ENCODE peak calls at places on chromosomes 16 and 17, in four cellular contexts. G is HepG2, L is SK-N-SH, J is GM12878. Y is an unnamed sample.

GRCh38 chr17:44362479-44362963 is 1.1 kb downstream of the FAM171A2 start:
- DNase-seq in J (no peak), L (peak; percentile 67), G (no peak), Y (no peak)

GRCh38 chr17:12312692-12313091 is 292.0 kb downstream of the MAP2K4 start:
- DNase-seq in J (no peak), G (no peak), L (no peak), Y (no peak)

GRCh38 chr17:37177234-37177633 is 198.6 kb upstream of the C17orf78 start:
- DNase-seq in J (no peak), L (no peak), G (no peak), Y (no peak)

GRCh38 chr17:69130627-69131293 is 10.9 kb downstream of the ABCA6 start:
- DNase-seq in J (no peak), L (no peak), G (no peak), Y (no peak)

GRCh38 chr17:13352747-13353415 is 248.8 kb downstream of the HS3ST3A1 start:
- DNase-seq in J (no peak), L (no peak), G (no peak), Y (no peak)

GRCh38 chr17:82696259-82696658 is 2.2 kb downstream of the RAB40B start:
- DNase-seq in J (no peak), L (no peak), G (no peak), Y (no peak)

GRCh38 chr16:89064606-89065444 is 28.8 kb upstream of the ACSF3 start:
- DNase-seq in J (no peak), G (no peak), L (no peak), Y (no peak)

GRCh38 chr16:51402785-51403184 is 251.7 kb upstream of the SALL1 start:
- DNase-seq in J (no peak), L (no peak), G (peak; percentile 75), Y (no peak)

GRCh38 chr17:47810200-47810821 is 11.3 kb downstream of the OSBPL7 start:
- DNase-seq in J (no peak), G (peak; percentile 74), L (no peak), Y (peak; percentile 88)

GRCh38 chr16:72467157-72467759 is 295.3 kb upstream of the PMFBP1 start:
- DNase-seq in J (no peak), L (peak; percentile 37), G (peak; percentile 69), Y (peak; percentile 57)

GRCh38 chr17:20092292-20092867 is 83.2 kb downstream of the SPECC1 start:
- DNase-seq in L (no peak), J (no peak), G (no peak), Y (no peak)

GRCh38 chr17:78358538-78359215 is 1.2 kb downstream of the SOCS3 start:
- DNase-seq in G (no peak), J (no peak), L (peak; percentile 82), Y (no peak)

GRCh38 chr17:15194859-15195277 is 70.3 kb downstream of the PMP22 start:
- DNase-seq in G (no peak), J (no peak), L (no peak), Y (no peak)

GRCh38 chr17:6239237-6239798 is 169.1 kb downstream of the WSCD1 start:
- DNase-seq in G (no peak), J (no peak), L (no peak), Y (no peak)

GRCh38 chr17:50169121-50169764 is 3.4 kb downstream of the SGCA start:
- DNase-seq in G (peak; percentile 69), L (peak; percentile 90), J (peak; percentile 44), Y (peak; percentile 85)

GRCh38 chr16:10519929-10520868 is 60.2 kb downstream of the EMP2 start:
- DNase-seq in L (no peak), J (no peak), G (peak; percentile 98), Y (peak; percentile 70)
- TF ChIP-seq PBX3 in L (no peak), J (no peak), G (no peak), Y (no peak)

DNA sequence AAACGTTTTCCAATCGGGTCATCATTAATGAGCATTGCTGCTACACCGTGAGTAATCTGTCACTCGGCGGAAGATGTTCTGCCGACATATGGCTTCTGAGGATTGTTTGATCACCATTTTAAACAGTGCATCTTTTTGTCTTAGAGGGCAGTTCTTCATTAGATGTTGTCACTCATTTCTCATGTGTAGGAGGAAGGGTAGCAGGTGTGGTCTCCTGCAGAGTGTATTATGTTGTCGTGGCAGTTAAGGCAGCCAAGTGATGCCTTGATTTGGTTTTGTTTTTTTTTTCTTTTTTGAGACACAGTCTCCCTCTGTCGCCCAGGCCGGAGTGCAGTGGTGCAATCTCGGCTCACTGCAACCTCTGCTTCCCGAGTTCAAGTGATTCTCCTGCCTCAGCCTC is 50.5 kb downstream of the SEC14L1 start:
- DNase-seq in J (no peak), L (no peak), G (no peak), Y (no peak)
- TF ChIP-seq PBX3 in J (no peak), L (no peak), G (no peak), Y (no peak)

GRCh38 chr16:23464196-23464595 is 11.2 kb upstream of the COG7 start:
- DNase-seq in L (no peak), G (no peak), J (no peak), Y (no peak)

GRCh38 chr16:23465179-23465578 is 12.2 kb upstream of the COG7 start:
- DNase-seq in L (no peak), G (no peak), J (no peak), Y (no peak)

GRCh38 chr16:23466162-23466885 is 13.3 kb upstream of the COG7 start:
- DNase-seq in L (no peak), G (no peak), J (no peak), Y (peak; percentile 73)

DNA sequence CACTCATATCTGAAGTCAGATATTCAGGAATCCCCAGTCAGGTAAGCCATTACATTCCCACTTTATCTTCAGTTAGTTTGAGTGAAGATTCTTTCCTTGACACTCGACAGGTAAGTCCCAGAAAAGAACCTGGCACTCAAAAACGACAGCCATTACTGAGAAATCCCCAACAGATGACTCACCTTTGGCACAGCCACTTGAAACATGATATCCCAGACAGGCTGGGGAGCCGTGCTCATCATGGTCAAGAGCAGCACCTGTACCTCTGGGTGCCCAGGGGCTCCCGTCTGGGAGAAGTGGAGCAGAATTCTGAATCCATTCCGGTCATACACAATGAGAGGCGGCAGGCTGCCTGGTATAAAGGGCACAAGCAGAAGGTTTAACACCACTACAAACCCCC is 16.8 kb upstream of the COG7 start:
- DNase-seq in L (no peak), J (no peak), G (no peak), Y (peak; percentile 58)
- TF ChIP-seq PBX3 in L (no peak), J (no peak), G (no peak), Y (no peak)

GRCh38 chr17:21167303-21167702 is 40.5 kb downstream of the DHRS7B start:
- DNase-seq in J (no peak), L (no peak), G (no peak), Y (no peak)
- TF ChIP-seq PBX3 in J (no peak), L (no peak), G (no peak), Y (no peak)

DNA sequence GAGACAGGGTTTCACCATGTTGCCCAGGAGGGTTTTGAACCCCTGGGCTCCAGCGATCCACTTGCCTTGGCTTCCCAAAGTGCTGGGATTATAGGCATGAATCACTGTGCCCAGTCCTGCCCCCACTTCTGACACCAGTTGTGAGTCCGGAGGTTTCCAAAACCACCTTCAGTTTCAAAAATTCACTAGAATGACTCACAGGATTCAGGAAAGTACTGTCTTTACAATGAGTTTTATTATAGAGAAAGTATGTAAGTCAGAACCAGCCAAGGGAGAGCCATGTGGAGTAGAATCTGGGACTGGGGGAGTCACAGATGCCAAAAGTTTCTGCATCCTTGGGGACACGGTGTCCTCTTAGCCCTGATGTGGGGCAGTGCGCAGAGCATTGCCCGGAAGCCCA is 55.1 kb downstream of the PLD6 start:
- DNase-seq in J (no peak), G (no peak), L (no peak), Y (peak; percentile 52)
- TF ChIP-seq PBX3 in J (no peak), G (no peak), L (peak; percentile 37), Y (no peak)

Y was measured in A549.